ENCODE peak calls at places on chromosomes 7 and 10, in eight cellular contexts. X is stimulated activated CD4-positive, alpha-beta T cell treated with anti-CD3 and anti-CD28 coated beads, Interleukin-1b, Interleukin-23, amount 100 ng/mL, for 4 hours; L is uterus; C is fibroblast of the aortic adventitia; K is A673; S is RPMI7951; J is HCEC 1CT; A is epithelial cell of prostate. V is an unnamed sample.

GRCh38 chr7:4707980-4708411 is 25.9 kb downstream of the FOXK1 start:
- DNase-seq in X (no peak), L (no peak), C (no peak), K (no peak), S (no peak), J (no peak), A (no peak), V (no peak)

GRCh38 chr7:6166443-6166871 is 106.0 kb downstream of the CYTH3 start:
- DNase-seq in X (no peak), L (no peak), C (no peak), K (no peak), S (no peak), J (no peak), A (no peak), V (no peak)

GRCh38 chr7:583410-584121 is 63.9 kb upstream of the PDGFA start:
- DNase-seq in X (no peak), L (no peak), C (no peak), K (no peak), S (no peak), J (no peak), A (no peak), V (no peak)

GRCh38 chr7:104341545-104341944 is 13.1 kb downstream of the LHFPL3 start:
- DNase-seq in X (no peak), L (no peak), C (no peak), K (peak), S (no peak), J (no peak), A (no peak), V (no peak)

GRCh38 chr7:1431644-1432380 is 27.5 kb downstream of the MICALL2 start:
- DNase-seq in X (no peak), L (no peak), C (no peak), K (no peak), S (no peak), J (no peak), A (no peak), V (no peak)

GRCh38 chr7:137342751-137343482 is 616 bp downstream of the PTN start:
- DNase-seq in X (no peak), L (no peak), C (no peak), K (no peak), S (no peak), J (no peak), A (no peak), V (no peak)

GRCh38 chr10:116715396-116715795 is 27.0 kb downstream of the HSPA12A start:
- DNase-seq in X (no peak), L (no peak), C (no peak), K (no peak), S (no peak), J (no peak), A (no peak), V (no peak)

GRCh38 chr7:134712196-134712595 is 65.5 kb downstream of the BPGM start:
- DNase-seq in X (no peak), L (no peak), C (no peak), K (no peak), S (peak), J (no peak), A (no peak), V (peak)

GRCh38 chr7:105800442-105800841 is 76.0 kb downstream of the ATXN7L1 start:
- DNase-seq in X (no peak), L (no peak), C (peak), K (no peak), S (peak), J (peak), A (no peak), V (peak)

GRCh38 chr10:123995461-123996131 is 97.8 kb downstream of the CHST15 start:
- DNase-seq in X (no peak), L (peak), C (peak), K (no peak), S (peak), J (peak), A (peak), V (peak)

GRCh38 chr10:36018996-36019395 is 376.9 kb upstream of the FZD8 start:
- DNase-seq in X (no peak), L (no peak), C (no peak), K (no peak), S (no peak), J (no peak), A (no peak), V (no peak)

GRCh38 chr7:127091620-127092019 is 161.1 kb downstream of the GRM8 start:
- DNase-seq in X (no peak), L (no peak), C (no peak), K (no peak), S (no peak), J (no peak), A (no peak), V (no peak)

GRCh38 chr10:124560377-124560776 is 98.8 kb downstream of the LHPP start:
- DNase-seq in X (no peak), L (peak), C (peak), K (no peak), S (peak), J (peak), A (no peak), V (peak)

GRCh38 chr7:96120856-96121255 is 201.0 kb downstream of the SLC25A13 start:
- DNase-seq in X (no peak), L (no peak), C (peak), K (peak), S (no peak), J (no peak), A (no peak), V (no peak)

GRCh38 chr10:6114758-6115410 is 26.1 kb downstream of the RBM17 start:
- DNase-seq in X (no peak), L (no peak), C (peak), K (no peak), S (peak), J (peak), A (no peak), V (peak)

GRCh38 chr7:118496138-118496644 is 271.7 kb downstream of the ANKRD7 start:
- DNase-seq in X (no peak), L (no peak), C (no peak), K (no peak), S (no peak), J (no peak), A (no peak), V (no peak)

GRCh38 chr10:22851865-22852239 is 76.0 kb upstream of the ARMC3 start:
- DNase-seq in X (no peak), L (no peak), C (no peak), K (no peak), S (no peak), J (no peak), A (no peak), V (peak)

GRCh38 chr7:155669717-155670505 is 25.4 kb downstream of the RBM33 start:
- DNase-seq in X (no peak), L (no peak), C (peak), K (no peak), S (peak), J (peak), A (no peak), V (no peak)

GRCh38 chr10:77602913-77603528 is 34.6 kb downstream of the KCNMA1 start:
- DNase-seq in X (no peak), L (no peak), C (no peak), K (no peak), S (peak), J (peak), A (no peak), V (peak)

GRCh38 chr10:132806126-132807061 is 20.4 kb upstream of the NKX6-2 start:
- DNase-seq in X (no peak), L (no peak), C (peak), K (no peak), S (no peak), J (no peak), A (no peak), V (no peak)

GRCh38 chr7:93092757-93093370 is 24.9 kb downstream of the SAMD9 start:
- DNase-seq in X (no peak), L (no peak), C (peak), K (peak), S (peak), J (peak), A (no peak), V (no peak)

GRCh38 chr7:105364748-105365147 is 24.0 kb downstream of the SRPK2 start:
- DNase-seq in X (no peak), L (no peak), C (no peak), K (no peak), S (no peak), J (no peak), A (no peak), V (no peak)

GRCh38 chr10:87660484-87661133 is 931 bp downstream of the PAPSS2 start:
- DNase-seq in X (no peak), L (peak), C (peak), K (no peak), S (peak), J (peak), A (no peak), V (peak)

GRCh38 chr7:102273749-102274712 is 12.6 kb upstream of the SH2B2 start:
- DNase-seq in X (no peak), L (no peak), C (peak), K (no peak), S (peak), J (peak), A (peak), V (no peak)

GRCh38 chr7:67589178-67589577 is 592.5 kb downstream of the TYW1 start:
- DNase-seq in X (no peak), L (no peak), C (no peak), K (no peak), S (no peak), J (no peak), A (no peak), V (no peak)

GRCh38 chr10:21732067-21732772 is 198.2 kb downstream of the MLLT10 start:
- DNase-seq in X (no peak), L (peak), C (peak), K (peak), S (peak), J (peak), A (no peak), V (peak)

GRCh38 chr7:65809259-65809981 is 63.5 kb upstream of the VKORC1L1 start:
- DNase-seq in X (no peak), L (no peak), C (no peak), K (no peak), S (no peak), J (no peak), A (no peak), V (no peak)

GRCh38 chr10:25604591-25604990 is 329.4 kb upstream of the MYO3A start:
- DNase-seq in X (no peak), L (no peak), C (no peak), K (no peak), S (no peak), J (no peak), A (no peak), V (no peak)

V was measured in myocyte.